ENCODE peak calls at places on chromosomes 12 and 14, in six cellular contexts. V is IMR-90, D is fibroblast of lung, Q is body of pancreas, Z is mammary epithelial cell, M is GM23338. L is an unnamed sample. For H3K27me3, the result is how much of the 10 kb centered on the place peaks cover.

GRCh38 chr12:100404769-100405407 is 48.0 kb downstream of the SLC17A8 start:
- DNase-seq in V (peak), D (peak), Q (peak), Z (peak), M (peak), L (no peak)

GRCh38 chr12:62162214-62162613 is 98.0 kb upstream of the USP15 start:
- DNase-seq in V (no peak), D (no peak), Q (no peak), Z (no peak), M (no peak), L (no peak)

GRCh38 chr12:575129-575502 is 88.1 kb downstream of the NINJ2 start:
- DNase-seq in V (no peak), D (no peak), Q (no peak), Z (peak), M (no peak), L (no peak)

GRCh38 chr12:109130755-109131521 is 14.6 kb downstream of the ACACB start:
- DNase-seq in V (no peak), D (no peak), Q (peak), Z (no peak), M (peak), L (no peak)

GRCh38 chr12:70334742-70335141 is 31.3 kb upstream of the KCNMB4 start:
- DNase-seq in V (no peak), D (no peak), Q (no peak), Z (no peak), M (no peak), L (no peak)

GRCh38 chr12:132423251-132424117 is 66.5 kb upstream of the FBRSL1 start:
- DNase-seq in V (no peak), D (no peak), Q (no peak), Z (no peak), M (peak), L (no peak)

GRCh38 chr14:93536945-93537344 is 106.2 kb downstream of the UNC79 start:
- DNase-seq in V (no peak), D (no peak), Q (no peak), Z (peak), M (peak), L (no peak)

GRCh38 chr12:129074379-129074778 is 221.1 kb downstream of the GLT1D1 start:
- DNase-seq in V (no peak), D (no peak), Q (no peak), Z (no peak), M (no peak), L (no peak)

GRCh38 chr14:57057803-57058202 is 210.9 kb downstream of the EXOC5 start:
- DNase-seq in V (no peak), D (no peak), Q (peak), Z (no peak), M (no peak), L (no peak)

GRCh38 chr12:91274886-91275285 is 92.3 kb upstream of the DCN start:
- DNase-seq in V (peak), D (peak), Q (peak), Z (no peak), M (peak), L (peak)

GRCh38 chr14:53793790-53794560 is 162.7 kb downstream of the BMP4 start:
- DNase-seq in V (no peak), D (peak), Q (no peak), Z (no peak), M (no peak), L (no peak)

GRCh38 chr12:113473942-113474341 is 2.3 kb upstream of the LHX5 start:
- DNase-seq in V (no peak), D (no peak), Q (no peak), Z (no peak), M (peak), L (no peak)

GRCh38 chr12:122872815-122873361 is 23.0 kb downstream of the VPS37B start:
- DNase-seq in V (no peak), D (no peak), Q (peak), Z (no peak), M (no peak), L (no peak)

GRCh38 chr12:39763071-39763893 is 143.7 kb upstream of the ABCD2 start:
- DNase-seq in V (no peak), D (no peak), Q (no peak), Z (no peak), M (peak), L (no peak)

GRCh38 chr14:41873379-41874034 is 266.8 kb downstream of the LRFN5 start:
- DNase-seq in V (peak), D (peak), Q (no peak), Z (no peak), M (peak), L (no peak)

GRCh38 chr14:69312608-69313007 is 52.6 kb downstream of the GALNT16 start:
- DNase-seq in V (no peak), D (no peak), Q (no peak), Z (no peak), M (no peak), L (no peak)

GRCh38 chr14:51701956-51702355 is 50.2 kb downstream of the FRMD6 start:
- DNase-seq in V (peak), D (peak), Q (no peak), Z (no peak), M (peak), L (no peak)

GRCh38 chr14:32258574-32258973 is 55.5 kb upstream of the RNU6-8 start:
- DNase-seq in V (no peak), D (no peak), Q (no peak), Z (no peak), M (no peak), L (no peak)

GRCh38 chr12:26810330-26810729 is 22.7 kb downstream of the ITPR2 start:
- DNase-seq in V (peak), D (peak), Q (peak), Z (peak), M (peak), L (no peak)

GRCh38 chr12:76240281-76240680 is 107.9 kb downstream of the BBS10 start:
- DNase-seq in V (no peak), D (no peak), Q (no peak), Z (no peak), M (no peak), L (no peak)

GRCh38 chr12:131159660-131160059 is 206.0 kb downstream of the ADGRD1 start:
- DNase-seq in V (no peak), D (no peak), Q (no peak), Z (no peak), M (peak), L (no peak)

GRCh38 chr12:102871014-102871413 is 46.0 kb downstream of the PAH start:
- DNase-seq in V (no peak), D (no peak), Q (no peak), Z (no peak), M (no peak), L (no peak)

GRCh38 chr12:85468356-85469157 is 188.5 kb downstream of the ALX1 start:
- DNase-seq in V (peak), D (peak), Q (peak), Z (peak), M (peak), L (peak)

GRCh38 chr12:126036348-126036747 is 971.1 kb downstream of the AACS start:
- DNase-seq in V (no peak), D (no peak), Q (no peak), Z (no peak), M (no peak), L (no peak)

GRCh38 chr12:59040651-59041050 is 120.3 kb upstream of the LRIG3 start:
- DNase-seq in V (peak), D (peak), Q (no peak), Z (peak), M (peak), L (peak)

GRCh38 chr14:96590190-96590860 is 88.1 kb downstream of the PAPOLA start:
- DNase-seq in V (no peak), D (no peak), Q (no peak), Z (no peak), M (no peak), L (no peak)

GRCh38 chr14:55979096-55979495 is 139.1 kb upstream of the PELI2 start:
- DNase-seq in V (no peak), D (no peak), Q (no peak), Z (no peak), M (no peak), L (no peak)

GRCh38 chr12:8609061-8609570 is 3.5 kb downstream of the AICDA start:
- DNase-seq in V (peak), D (peak), Q (peak), Z (peak), M (peak), L (no peak)

GRCh38 chr14:103641181-103641580 is 12.2 kb downstream of the KLC1 start:
- DNase-seq in V (peak), D (peak), Q (no peak), Z (peak), M (no peak), L (no peak)

GRCh38 chr12:18457362-18457761 is 196.0 kb downstream of the PIK3C2G start:
- DNase-seq in V (no peak), D (no peak), Q (no peak), Z (no peak), M (no peak), L (no peak)

GRCh38 chr12:100656806-100657205 is 83.3 kb downstream of the GAS2L3 start:
- DNase-seq in V (no peak), D (no peak), Q (no peak), Z (no peak), M (no peak), L (no peak)

GRCh38 chr14:75259510-75259855 is 19.1 kb upstream of the FOS start:
- DNase-seq in V (peak), D (peak), Q (no peak), Z (no peak), M (peak), L (no peak)

GRCh38 chr12:87227157-87227556 is 802.0 kb downstream of the C12orf50 start:
- DNase-seq in V (peak), D (peak), Q (no peak), Z (no peak), M (no peak), L (no peak)

GRCh38 chr12:72346331-72346944 is 74.3 kb downstream of the TRHDE start:
- DNase-seq in V (peak), D (peak), Q (peak), Z (peak), M (peak), L (no peak)

GRCh38 chr14:57833304-57833703 is 32.6 kb downstream of the SLC35F4 start:
- DNase-seq in V (peak), D (peak), Q (peak), Z (peak), M (no peak), L (peak)

GRCh38 chr12:7210642-7211151 is 21.2 kb downstream of the PEX5 start:
- DNase-seq in V (no peak), D (no peak), Q (no peak), Z (no peak), M (no peak), L (no peak)

GRCh38 chr12:72230589-72230988 is 41.6 kb upstream of the TRHDE start:
- DNase-seq in V (peak), D (peak), Q (no peak), Z (no peak), M (no peak), L (peak)

GRCh38 chr12:9798008-9798619 is 29.2 kb upstream of the KLRF1 start:
- DNase-seq in V (peak), D (peak), Q (peak), Z (peak), M (peak), L (no peak)

GRCh38 chr14:75132374-75133086 is 5.7 kb upstream of the NEK9 start:
- DNase-seq in V (peak), D (peak), Q (peak), Z (peak), M (peak), L (no peak)

GRCh38 chr14:84937044-84937443 is 592.9 kb upstream of the FLRT2 start:
- DNase-seq in V (no peak), D (no peak), Q (peak), Z (no peak), M (no peak), L (no peak)

GRCh38 chr12:27838543-27838942 is 58.5 kb upstream of the MANSC4 start:
- DNase-seq in V (no peak), D (no peak), Q (no peak), Z (no peak), M (no peak), L (no peak)
- TF ChIP-seq CTCF in V (no peak), D (no peak), Q (no peak), Z (no peak), M (no peak), L (no peak)

DNA sequence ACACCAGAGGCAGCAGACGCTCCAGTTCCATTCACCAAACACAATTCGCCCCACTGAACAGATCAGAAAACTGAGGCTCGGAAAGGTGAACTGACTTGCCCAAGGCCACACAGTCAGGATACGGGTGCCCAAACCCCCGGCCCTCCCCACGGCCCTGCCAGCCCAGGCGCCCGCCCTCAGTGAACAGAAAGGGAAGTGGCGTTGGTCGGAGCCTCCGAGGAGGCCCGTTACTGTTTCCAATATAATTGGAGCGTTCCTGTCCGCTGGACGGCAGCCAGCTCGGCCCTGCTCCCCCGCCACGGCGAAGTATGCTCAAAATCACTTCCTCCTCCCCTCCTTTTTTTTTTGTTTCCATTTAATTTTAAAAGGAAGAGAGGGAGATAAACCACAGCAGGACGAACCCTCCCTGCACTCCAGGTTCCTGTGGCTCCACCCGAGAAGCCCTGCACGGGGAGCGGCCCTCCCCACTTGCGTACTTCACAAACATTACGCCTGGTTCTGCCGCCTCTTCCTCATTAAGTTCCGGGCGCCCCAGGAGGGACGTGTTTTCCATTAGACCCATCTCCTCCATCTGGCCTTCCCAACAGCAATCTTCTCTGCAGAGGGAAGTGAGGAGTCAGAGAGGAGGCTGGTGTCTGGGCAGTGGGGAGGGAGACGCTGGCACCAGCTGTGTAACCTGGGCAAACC is 61.1 kb downstream of the NCOR2 start:
- DNase-seq in V (no peak), D (no peak), Q (peak), Z (no peak), M (no peak), L (peak)
- H3K4me3 ChIP-seq in V (no peak), D (no peak), Q (no peak), Z (no peak), M (no peak), L (no peak)

GRCh38 chr14:36662258-36662542 is 540 bp downstream of the PAX9 start:
- DNase-seq in V (no peak), D (no peak), Q (no peak), Z (no peak), M (no peak), L (no peak)
- H3K27me3 ChIP-seq in V (half or more), D (half or more), Q (half or more), Z (half or more), M (half or more), L (half or more)

GRCh38 chr14:100832311-100832960 is 6.5 kb downstream of the MEG3 start:
- DNase-seq in V (no peak), D (no peak), Q (no peak), Z (no peak), M (peak), L (no peak)
- TF ChIP-seq CTCF in V (no peak), D (no peak), Q (no peak), Z (no peak), M (no peak), L (no peak)